ENCODE peak calls at places on chromosome 13, in seven cellular contexts. E is GM23248; T is midbrain; M is psoas muscle; G is stimulated activated naive B cell treated with anti-CD40 and anti-IgM and Interleukin-4, amounts not matched to agents 10 μg/mL and 1 μg/mL and 100 μg/mL, for 72 hours; O is globus pallidus; P is AG09309. U is an unnamed sample.

GRCh38 chr13:23381877-23382276 is 51.6 kb downstream of the SACS start:
- DNase-seq in E (no peak), T (peak; percentile 49), M (no peak), G (no peak), O (peak; percentile 74), P (no peak), U (no peak)

GRCh38 chr13:24459234-24459633 is 53.3 kb downstream of the PARP4 start:
- DNase-seq in E (peak; percentile 88), T (no peak), M (no peak), G (no peak), O (no peak), P (peak; percentile 53), U (peak; percentile 68)

GRCh38 chr13:96822900-96823299 is 171.4 kb downstream of the OXGR1 start:
- DNase-seq in E (peak; percentile 18), T (no peak), M (no peak), G (no peak), O (peak; percentile 29), P (no peak), U (no peak)

GRCh38 chr13:51125495-51126226 is 14.6 kb upstream of the C13orf42 start:
- DNase-seq in E (peak; percentile 84), T (peak; percentile 54), M (peak; percentile 29), G (peak; percentile 28), O (peak; percentile 51), P (peak; percentile 17), U (peak; percentile 79)

GRCh38 chr13:109764474-109765292 is 21.7 kb downstream of the IRS2 start:
- DNase-seq in E (peak; percentile 46), T (peak; percentile 60), M (peak; percentile 51), G (no peak), O (peak; percentile 82), P (no peak), U (peak; percentile 43)

GRCh38 chr13:25232937-25233515 is 54.3 kb downstream of the MTMR6 start:
- DNase-seq in E (peak; percentile 56), T (peak; percentile 63), M (no peak), G (no peak), O (peak; percentile 79), P (peak; percentile 2), U (peak; percentile 50)

GRCh38 chr13:98216135-98216565 is 39.1 kb upstream of the RNF113B start:
- DNase-seq in E (peak; percentile 96), T (no peak), M (peak; percentile 50), G (no peak), O (no peak), P (no peak), U (peak; percentile 86)

GRCh38 chr13:20160346-20161274 is at the start of gene GJA3:
- DNase-seq in E (peak; percentile 79), T (no peak), M (no peak), G (peak; percentile 39), O (no peak), P (no peak), U (peak; percentile 67)

GRCh38 chr13:110454956-110455355 is 106.6 kb downstream of the RAB20 start:
- DNase-seq in E (no peak), T (no peak), M (no peak), G (no peak), O (no peak), P (no peak), U (no peak)

GRCh38 chr13:72728290-72728605 is 525 bp downstream of the BORA start:
- DNase-seq in E (no peak), T (no peak), M (no peak), G (no peak), O (no peak), P (no peak), U (no peak)

GRCh38 chr13:37640499-37640898 is 41.9 kb upstream of the POSTN start:
- DNase-seq in E (peak; percentile 84), T (peak; percentile 4), M (no peak), G (no peak), O (peak; percentile 4), P (peak; percentile 67), U (peak; percentile 59)

GRCh38 chr13:112781881-112782361 is 92.1 kb downstream of the ATP11A start:
- DNase-seq in E (peak; percentile 47), T (peak; percentile 67), M (peak; percentile 58), G (no peak), O (peak; percentile 81), P (no peak), U (no peak)

GRCh38 chr13:50678464-50679162 is 164.9 kb downstream of the DLEU7 start:
- DNase-seq in E (peak; percentile 95), T (no peak), M (no peak), G (no peak), O (peak; percentile 59), P (peak; percentile 87), U (peak; percentile 76)

GRCh38 chr13:25738342-25738771 is 313.5 kb downstream of the SHISA2 start:
- DNase-seq in E (peak; percentile 4), T (no peak), M (no peak), G (no peak), O (no peak), P (no peak), U (no peak)

GRCh38 chr13:40764587-40765403 is 6.2 kb downstream of the MRPS31 start:
- DNase-seq in E (peak; percentile 49), T (no peak), M (no peak), G (no peak), O (no peak), P (no peak), U (no peak)

GRCh38 chr13:44111701-44112100 is 232.0 kb downstream of the LACC1 start:
- DNase-seq in E (no peak), T (no peak), M (no peak), G (no peak), O (no peak), P (no peak), U (no peak)

GRCh38 chr13:42487221-42487620 is 86.7 kb upstream of the TNFSF11 start:
- DNase-seq in E (no peak), T (no peak), M (no peak), G (no peak), O (no peak), P (no peak), U (no peak)

GRCh38 chr13:48904668-48905290 is 70.9 kb upstream of the FNDC3A start:
- DNase-seq in E (no peak), T (no peak), M (no peak), G (no peak), O (no peak), P (no peak), U (no peak)

GRCh38 chr13:89936256-89936655 is 1411.2 kb upstream of the MIR17HG start:
- DNase-seq in E (peak; percentile 6), T (no peak), M (no peak), G (no peak), O (no peak), P (no peak), U (no peak)

GRCh38 chr13:50580684-50581305 is 262.7 kb downstream of the DLEU7 start:
- DNase-seq in E (peak; percentile 89), T (no peak), M (no peak), G (no peak), O (no peak), P (peak; percentile 55), U (peak; percentile 23)

GRCh38 chr13:36710396-36710795 is 36.6 kb downstream of the SERTM1 start:
- DNase-seq in E (no peak), T (no peak), M (no peak), G (no peak), O (no peak), P (no peak), U (no peak)

GRCh38 chr13:53121131-53121773 is 92.6 kb downstream of the OLFM4 start:
- DNase-seq in E (no peak), T (no peak), M (no peak), G (no peak), O (no peak), P (no peak), U (no peak)

GRCh38 chr13:44249439-44249838 is 124.2 kb upstream of the SERP2 start:
- DNase-seq in E (peak; percentile 75), T (no peak), M (peak; percentile 26), G (no peak), O (no peak), P (peak; percentile 64), U (peak; percentile 69)

GRCh38 chr13:112771877-112772538 is 82.2 kb downstream of the ATP11A start:
- DNase-seq in E (no peak), T (no peak), M (no peak), G (no peak), O (no peak), P (no peak), U (no peak)

GRCh38 chr13:60933638-60934037 is 482.0 kb downstream of the PCDH20 start:
- DNase-seq in E (no peak), T (no peak), M (no peak), G (no peak), O (no peak), P (no peak), U (no peak)

GRCh38 chr13:31199527-31199848 is 287 bp upstream of the B3GLCT start:
- DNase-seq in E (no peak), T (no peak), M (no peak), G (no peak), O (no peak), P (no peak), U (no peak)

GRCh38 chr13:80339841-80340642 is 884 bp downstream of the SPRY2 start:
- DNase-seq in E (peak; percentile 75), T (peak; percentile 58), M (peak; percentile 55), G (no peak), O (peak; percentile 59), P (no peak), U (peak; percentile 53)

GRCh38 chr13:106143930-106144709 is 391.3 kb downstream of the EFNB2 start:
- DNase-seq in E (no peak), T (no peak), M (no peak), G (no peak), O (no peak), P (no peak), U (no peak)

GRCh38 chr13:43036386-43037220 is 13.2 kb downstream of the DNAJC15 start:
- DNase-seq in E (no peak), T (peak; percentile 22), M (no peak), G (no peak), O (no peak), P (no peak), U (no peak)

GRCh38 chr13:24005711-24006281 is 108.5 kb upstream of the C1QTNF9B start:
- DNase-seq in E (no peak), T (no peak), M (no peak), G (no peak), O (no peak), P (no peak), U (no peak)

GRCh38 chr13:41565221-41565620 is 107.9 kb downstream of the RGCC start:
- DNase-seq in E (peak; percentile 86), T (peak; percentile 56), M (no peak), G (no peak), O (peak; percentile 78), P (peak; percentile 27), U (peak; percentile 48)

GRCh38 chr13:100124265-100124664 is 35.4 kb downstream of the PCCA start:
- DNase-seq in E (peak; percentile 54), T (no peak), M (no peak), G (peak; percentile 3), O (no peak), P (no peak), U (no peak)